ENCODE peak calls at places on chromosomes 3 and 15, in nine cellular contexts. P, O, L, T, X, N, U, M and I are unnamed samples.

GRCh38 chr3:50272911-50273688 is 4.2 kb downstream of the SEMA3B start:
- DNase-seq in P (peak), O (peak), L (peak), T (peak), X (no peak), N (peak), U (peak), M (peak), I (peak)

GRCh38 chr3:42752961-42753360 is 20.1 kb downstream of the CCDC13 start:
- DNase-seq in P (no peak), O (no peak), L (no peak), T (no peak), X (no peak), N (no peak), U (no peak), M (no peak), I (no peak)

GRCh38 chr3:156816091-156816793 is 9.9 kb upstream of the LEKR1 start:
- DNase-seq in P (no peak), O (peak), L (no peak), T (no peak), X (no peak), N (peak), U (no peak), M (peak), I (peak)

GRCh38 chr3:55445551-55445950 is 41.6 kb downstream of the WNT5A start:
- DNase-seq in P (no peak), O (no peak), L (no peak), T (no peak), X (no peak), N (no peak), U (no peak), M (no peak), I (no peak)

GRCh38 chr3:113898892-113899291 is 48.9 kb upstream of the ZDHHC23 start:
- DNase-seq in P (no peak), O (no peak), L (no peak), T (no peak), X (no peak), N (peak), U (no peak), M (peak), I (no peak)

GRCh38 chr15:40240619-40241304 is 1.9 kb downstream of the PAK6 start:
- DNase-seq in P (no peak), O (no peak), L (no peak), T (no peak), X (no peak), N (no peak), U (peak), M (no peak), I (no peak)

GRCh38 chr3:30659270-30660127 is 53.1 kb downstream of the TGFBR2 start:
- DNase-seq in P (peak), O (no peak), L (no peak), T (no peak), X (peak), N (peak), U (peak), M (peak), I (no peak)

GRCh38 chr3:121750087-121750415 is 510 bp upstream of the GOLGB1 start:
- DNase-seq in P (no peak), O (no peak), L (no peak), T (no peak), X (no peak), N (no peak), U (no peak), M (no peak), I (no peak)

GRCh38 chr3:115862824-115863223 is 239.5 kb downstream of the GAP43 start:
- DNase-seq in P (no peak), O (no peak), L (peak), T (no peak), X (no peak), N (no peak), U (no peak), M (no peak), I (no peak)